ENCODE peak calls at places on chromosome 18, in five cellular contexts. R, W, L, B and I are unnamed samples.

GRCh38 chr18:7879717-7880116 is 312.6 kb downstream of the PTPRM start:
- DNase-seq in R (no peak), B (no peak), L (no peak), W (no peak), I (no peak)

GRCh38 chr18:76374330-76375281 is 120.4 kb downstream of the ZNF516 start:
- DNase-seq in L (no peak), W (peak), B (no peak), R (no peak), I (no peak)

GRCh38 chr18:37956902-37957301 is 391.3 kb upstream of the CELF4 start:
- DNase-seq in W (no peak), B (no peak), R (no peak), L (no peak), I (no peak)

GRCh38 chr18:55137602-55138001 is 178.3 kb upstream of the CCDC68 start:
- DNase-seq in L (no peak), W (no peak), R (no peak), B (no peak), I (no peak)

GRCh38 chr18:62448426-62448825 is 74.4 kb upstream of the ZCCHC2 start:
- DNase-seq in R (no peak), W (no peak), L (no peak), B (no peak), I (peak)

GRCh38 chr18:79458131-79458838 is 62.6 kb downstream of the NFATC1 start:
- DNase-seq in B (peak), W (no peak), L (no peak), R (no peak), I (peak)

GRCh38 chr18:56307771-56308170 is 330.6 kb downstream of the TXNL1 start:
- DNase-seq in B (no peak), W (no peak), R (no peak), L (no peak), I (no peak)

GRCh38 chr18:9855686-9856085 is 30.1 kb upstream of the TXNDC2 start:
- DNase-seq in R (no peak), B (no peak), W (no peak), L (no peak), I (no peak)

GRCh38 chr18:51171625-51172024 is 25.9 kb downstream of the MEX3C start:
- DNase-seq in B (no peak), L (no peak), W (no peak), R (no peak), I (no peak)